ENCODE peak calls at places on chromosomes 3 and 15, in ten cellular contexts. B is tibial nerve, Z is BJ, O is neuronal stem cell, F is lung, M is GM23338, N is adrenal gland, L is fibroblast of mammary gland, X is iPS DF 6.9, U is fibroblast of the aortic adventitia. R is an unnamed sample.

GRCh38 chr3:190306513-190307163 is 15.6 kb downstream of the CLDN1 start:
- DNase-seq in B (no peak), Z (no peak), O (no peak), F (no peak), M (no peak), N (peak), L (peak), X (no peak), U (peak), R (no peak)

GRCh38 chr3:51860703-51861665 is at the start of gene IQCF2:
- DNase-seq in B (no peak), Z (no peak), O (no peak), F (no peak), M (no peak), N (no peak), L (no peak), X (no peak), U (no peak), R (no peak)

GRCh38 chr15:83044156-83044555 is 22.9 kb downstream of the BTBD1 start:
- DNase-seq in B (no peak), Z (no peak), O (no peak), F (no peak), M (no peak), N (no peak), L (no peak), X (no peak), U (no peak), R (no peak)

GRCh38 chr15:75140080-75140879 is 61.4 kb upstream of the C15orf39 start:
- DNase-seq in B (no peak), Z (no peak), O (no peak), F (no peak), M (no peak), N (peak), L (no peak), X (no peak), U (no peak), R (no peak)

GRCh38 chr3:75262661-75263060 is 401.5 kb upstream of the FRG2C start:
- DNase-seq in B (no peak), Z (no peak), O (no peak), F (no peak), M (no peak), N (no peak), L (no peak), X (no peak), U (no peak), R (no peak)

GRCh38 chr3:134365766-134366065 is 8.5 kb downstream of the AMOTL2 start:
- DNase-seq in B (no peak), Z (no peak), O (no peak), F (no peak), M (no peak), N (no peak), L (no peak), X (no peak), U (no peak), R (no peak)

GRCh38 chr15:24878153-24878552 is 76.6 kb upstream of the SNRPN start:
- DNase-seq in B (no peak), Z (no peak), O (no peak), F (no peak), M (peak), N (peak), L (peak), X (no peak), U (peak), R (no peak)

GRCh38 chr15:101502572-101503295 is 13.2 kb upstream of the PCSK6 start:
- DNase-seq in B (no peak), Z (no peak), O (no peak), F (peak), M (no peak), N (no peak), L (no peak), X (no peak), U (no peak), R (no peak)

GRCh38 chr15:64749167-64749566 is 26.2 kb downstream of the RBPMS2 start:
- DNase-seq in B (no peak), Z (peak), O (no peak), F (no peak), M (no peak), N (peak), L (peak), X (no peak), U (peak), R (peak)

GRCh38 chr15:89679221-89679620 is at the start of gene PLIN1:
- DNase-seq in B (no peak), Z (no peak), O (no peak), F (no peak), M (no peak), N (no peak), L (no peak), X (no peak), U (no peak), R (no peak)

GRCh38 chr15:77863491-77864105 is 213.9 kb downstream of the TBC1D2B start:
- DNase-seq in B (no peak), Z (no peak), O (no peak), F (no peak), M (no peak), N (no peak), L (no peak), X (no peak), U (no peak), R (no peak)

GRCh38 chr3:184581331-184582210 is 20.0 kb downstream of the EPHB3 start:
- DNase-seq in B (no peak), Z (no peak), O (no peak), F (no peak), M (no peak), N (no peak), L (no peak), X (no peak), U (no peak), R (no peak)

GRCh38 chr3:147191795-147192385 is 214.5 kb downstream of the ZIC4 start:
- DNase-seq in B (no peak), Z (peak), O (peak), F (no peak), M (peak), N (peak), L (peak), X (peak), U (peak), R (peak)

GRCh38 chr3:53513556-53514190 is 19.3 kb downstream of the CACNA1D start:
- DNase-seq in B (no peak), Z (no peak), O (no peak), F (no peak), M (no peak), N (no peak), L (peak), X (no peak), U (no peak), R (no peak)

GRCh38 chr3:62149962-62150361 is 223.4 kb downstream of the FEZF2 start:
- DNase-seq in B (no peak), Z (no peak), O (no peak), F (no peak), M (no peak), N (peak), L (peak), X (no peak), U (peak), R (peak)

GRCh38 chr3:101809178-101810022 is 30.4 kb downstream of the NXPE3 start:
- DNase-seq in B (no peak), Z (no peak), O (peak), F (no peak), M (peak), N (no peak), L (peak), X (no peak), U (peak), R (peak)

GRCh38 chr3:72141264-72141663 is 356.3 kb upstream of the PROK2 start:
- DNase-seq in B (no peak), Z (no peak), O (no peak), F (no peak), M (no peak), N (no peak), L (no peak), X (no peak), U (no peak), R (no peak)

GRCh38 chr15:52679232-52680040 is at the start of gene ATOSA:
- DNase-seq in B (peak), Z (no peak), O (peak), F (peak), M (peak), N (peak), L (peak), X (peak), U (peak), R (peak)

GRCh38 chr3:65210026-65210814 is 522.4 kb upstream of the ADAMTS9 start:
- DNase-seq in B (no peak), Z (no peak), O (no peak), F (no peak), M (no peak), N (no peak), L (peak), X (no peak), U (no peak), R (no peak)

GRCh38 chr3:66256806-66257205 is 36.0 kb downstream of the SLC25A26 start:
- DNase-seq in B (no peak), Z (no peak), O (no peak), F (no peak), M (no peak), N (no peak), L (peak), X (no peak), U (peak), R (no peak)

GRCh38 chr3:126551066-126551838 is 7.5 kb downstream of the C3orf22 start:
- DNase-seq in B (no peak), Z (no peak), O (no peak), F (no peak), M (no peak), N (no peak), L (no peak), X (no peak), U (peak), R (no peak)

GRCh38 chr3:138439646-138440045 is 5.2 kb downstream of the ESYT3 start:
- DNase-seq in B (no peak), Z (no peak), O (no peak), F (no peak), M (no peak), N (no peak), L (no peak), X (no peak), U (no peak), R (no peak)

DNA sequence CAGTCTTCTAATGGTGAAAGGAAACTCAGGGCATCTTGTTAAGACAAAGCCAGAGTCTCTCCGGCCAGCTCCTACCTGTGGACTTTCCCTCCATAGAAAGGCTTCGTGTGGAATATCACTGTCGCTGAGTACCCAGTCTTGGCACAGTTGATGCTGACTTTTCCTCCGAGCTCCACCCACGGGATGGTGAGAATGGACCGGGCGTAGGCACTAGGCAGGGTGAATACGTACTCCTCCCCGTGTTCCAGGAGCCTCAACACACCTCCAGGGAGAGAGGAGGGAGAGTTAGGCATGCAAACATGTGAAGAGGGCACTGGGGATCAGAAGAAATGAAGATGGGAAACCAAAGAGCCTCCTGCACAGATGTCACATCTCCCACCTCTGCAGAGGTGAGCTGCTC is 138.0 kb downstream of the STT3B start:
- DNase-seq in B (no peak), Z (no peak), O (no peak), F (no peak), M (no peak), N (no peak), L (no peak), X (no peak), U (no peak), R (no peak)
- H3K4me3 ChIP-seq in B (no peak), Z (no peak), O (no peak), F (no peak), M (no peak), N (no peak), L (no peak), X (no peak), U (no peak), R (no peak)

GRCh38 chr15:45027220-45027619 is 4.2 kb downstream of the SORD start:
- DNase-seq in B (no peak), Z (no peak), O (no peak), F (no peak), M (no peak), N (no peak), L (no peak), X (no peak), U (no peak), R (no peak)
- H3K4me3 ChIP-seq in B (no peak), Z (no peak), O (no peak), F (no peak), M (no peak), N (no peak), L (no peak), X (no peak), U (no peak), R (no peak)

GRCh38 chr3:32780071-32780734 is 37.6 kb upstream of the TRIM71 start:
- DNase-seq in B (no peak), Z (no peak), O (no peak), F (no peak), M (peak), N (no peak), L (no peak), X (peak), U (no peak), R (no peak)
- H3K4me3 ChIP-seq in B (peak), Z (no peak), O (peak), F (no peak), M (peak), N (no peak), L (no peak), X (no peak), U (no peak), R (no peak)

DNA sequence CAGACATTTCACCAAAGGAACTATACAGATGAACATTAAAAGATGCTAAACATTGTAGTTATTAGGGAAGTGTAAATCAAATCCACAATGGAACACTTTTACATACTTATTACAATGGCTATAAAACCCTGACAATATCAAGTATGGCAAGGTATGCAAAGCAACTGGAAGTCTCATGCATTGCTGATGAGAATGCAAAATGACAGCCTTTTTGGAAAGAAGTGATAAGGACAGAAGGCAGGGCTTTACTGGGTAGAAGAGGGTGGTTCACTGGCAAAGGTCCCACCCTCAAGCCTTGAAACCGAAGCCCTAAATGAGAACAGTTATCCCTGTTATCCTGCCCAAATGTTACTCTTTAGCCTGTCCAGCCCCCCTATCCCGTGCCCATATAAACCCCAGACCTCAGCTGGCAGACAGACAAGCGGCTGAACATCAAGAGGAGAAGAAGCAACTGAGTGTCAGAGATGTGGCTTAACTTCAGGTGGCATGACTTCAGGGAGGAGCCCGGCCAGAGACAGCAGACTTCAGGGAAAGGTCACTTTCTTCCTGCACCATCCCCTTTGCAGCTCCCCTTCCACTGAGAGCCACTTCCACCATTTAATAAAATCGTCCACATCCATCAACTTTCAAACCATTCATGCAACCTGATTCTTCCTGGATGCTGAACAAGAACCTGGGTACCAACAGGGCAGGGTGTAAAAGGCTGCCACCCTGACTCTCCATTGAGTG is 722 bp upstream of the GCSAM start:
- DNase-seq in B (no peak), Z (no peak), O (no peak), F (no peak), M (no peak), N (no peak), L (no peak), X (no peak), U (no peak), R (no peak)
- H3K4me3 ChIP-seq in B (no peak), Z (no peak), O (no peak), F (no peak), M (no peak), N (no peak), L (no peak), X (no peak), U (no peak), R (no peak)